ENCODE peak calls at places on chromosome 1, in four cellular contexts. E is neural progenitor cell; L is heart left ventricle; D is effector memory CD4-positive, alpha-beta T cell. Q is an unnamed sample.
A peak's percentile ranks its signal among the peaks of the same experiment; 100 is the strongest.

GRCh38 chr1:209805875-209806760 is at the start of gene IRF6:
- DNase-seq in E (peak; percentile 96), D (peak; percentile 66), L (peak; percentile 76), Q (peak; percentile 63)

GRCh38 chr1:232568906-232569305 is 61.0 kb downstream of the SIPA1L2 start:
- DNase-seq in L (no peak), D (no peak), E (no peak), Q (no peak)

GRCh38 chr1:98660941-98661543 is 479 bp upstream of the SNX7 start:
- DNase-seq in L (no peak), E (no peak), D (no peak), Q (no peak)

GRCh38 chr1:108080448-108080847 is 115.5 kb upstream of the VAV3 start:
- DNase-seq in E (no peak), D (no peak), L (no peak), Q (peak; percentile 60)

GRCh38 chr1:66243548-66244130 is 290.3 kb upstream of the SGIP1 start:
- DNase-seq in E (no peak), D (no peak), L (no peak), Q (no peak)

GRCh38 chr1:88327391-88328267 is 356.4 kb upstream of the PKN2 start:
- DNase-seq in D (no peak), E (no peak), L (no peak), Q (no peak)

GRCh38 chr1:162276493-162276892 is 100.2 kb downstream of the SPATA46 start:
- DNase-seq in L (no peak), E (no peak), D (no peak), Q (no peak)

GRCh38 chr1:175514309-175515001 is 228.9 kb downstream of the TNR start:
- DNase-seq in E (no peak), D (no peak), L (no peak), Q (no peak)

GRCh38 chr1:11058595-11059165 is 1.1 kb downstream of the SRM start:
- DNase-seq in L (no peak), E (no peak), D (no peak), Q (no peak)

GRCh38 chr1:116873680-116874271 is 35.9 kb upstream of the PTGFRN start:
- DNase-seq in E (no peak), D (no peak), L (no peak), Q (no peak)

GRCh38 chr1:108053291-108054023 is 88.5 kb upstream of the VAV3 start:
- DNase-seq in L (peak; percentile 20), D (no peak), E (no peak), Q (no peak)

GRCh38 chr1:224245188-224245587 is 62.1 kb downstream of the DEGS1 start:
- DNase-seq in L (peak; percentile 72), E (no peak), D (no peak), Q (no peak)

GRCh38 chr1:935751-936231 is 12.1 kb downstream of the SAMD11 start:
- DNase-seq in L (peak; percentile 56), D (no peak), E (peak; percentile 84), Q (no peak)

GRCh38 chr1:33306561-33307493 is 14.1 kb downstream of the A3GALT2 start:
- DNase-seq in L (peak; percentile 48), D (no peak), E (no peak), Q (no peak)

GRCh38 chr1:114152211-114153050 is 1.2 kb downstream of the SYT6 start:
- DNase-seq in E (peak; percentile 75), D (no peak), L (peak; percentile 48), Q (no peak)

GRCh38 chr1:54110991-54111390 is 41.8 kb downstream of the CDCP2 start:
- DNase-seq in E (no peak), L (no peak), D (no peak), Q (no peak)

GRCh38 chr1:153262462-153263157 is 3.1 kb downstream of the LORICRIN start:
- DNase-seq in L (no peak), D (no peak), E (no peak), Q (no peak)

GRCh38 chr1:84847253-84848247 is 45.5 kb downstream of the LPAR3 start:
- DNase-seq in L (peak; percentile 80), D (no peak), E (no peak), Q (peak; percentile 61)

GRCh38 chr1:51927029-51927428 is 48.5 kb upstream of the NRDC start:
- DNase-seq in E (no peak), D (no peak), L (no peak), Q (no peak)

GRCh38 chr1:179082308-179083030 is 599 bp downstream of the TOR3A start:
- DNase-seq in D (peak; percentile 12), E (peak; percentile 62), L (no peak), Q (peak; percentile 22)

GRCh38 chr1:244836135-244836521 is 670 bp downstream of the COX20 start:
- DNase-seq in L (no peak), D (no peak), E (peak; percentile 27), Q (no peak)

GRCh38 chr1:230138561-230139239 is 71.7 kb downstream of the GALNT2 start:
- DNase-seq in L (no peak), E (no peak), D (no peak), Q (no peak)

GRCh38 chr1:230136453-230137327 is 69.7 kb downstream of the GALNT2 start:
- DNase-seq in L (no peak), D (no peak), E (no peak), Q (no peak)

GRCh38 chr1:230135726-230136125 is 68.7 kb downstream of the GALNT2 start:
- DNase-seq in D (no peak), L (no peak), E (no peak), Q (no peak)

GRCh38 chr1:230139306-230139705 is 72.3 kb downstream of the GALNT2 start:
- DNase-seq in D (no peak), E (no peak), L (no peak), Q (no peak)

DNA sequence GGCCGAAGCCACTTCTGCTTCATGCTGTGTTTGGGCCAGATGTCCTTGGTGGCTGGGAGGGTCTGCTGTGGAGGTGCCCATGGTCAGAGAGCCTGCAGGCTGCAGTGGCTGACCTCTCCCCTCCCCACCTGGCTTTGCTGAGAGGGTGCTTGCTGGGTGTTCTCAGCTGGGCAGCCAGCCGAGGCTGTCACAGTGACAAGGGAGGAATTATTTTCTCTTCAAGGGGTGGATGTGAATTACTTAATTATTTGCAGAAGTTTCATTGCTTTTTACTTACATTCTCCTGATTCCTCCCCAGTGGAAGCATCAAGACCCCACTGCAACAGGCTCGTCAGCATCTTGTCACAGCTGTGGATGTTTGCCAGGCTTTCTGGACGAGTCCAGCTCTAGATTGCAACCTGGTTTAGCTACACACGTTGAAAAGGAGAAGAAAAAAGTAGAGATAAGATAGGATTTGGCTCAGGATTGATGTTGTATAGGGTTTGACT is 70.3 kb downstream of the GALNT2 start:
- DNase-seq in E (no peak), L (no peak), D (no peak), Q (no peak)
- H3K4me3 ChIP-seq in E (no peak overlapping the region), L (no peak overlapping the region), D (no peak overlapping the region), Q (no peak overlapping the region)

DNA sequence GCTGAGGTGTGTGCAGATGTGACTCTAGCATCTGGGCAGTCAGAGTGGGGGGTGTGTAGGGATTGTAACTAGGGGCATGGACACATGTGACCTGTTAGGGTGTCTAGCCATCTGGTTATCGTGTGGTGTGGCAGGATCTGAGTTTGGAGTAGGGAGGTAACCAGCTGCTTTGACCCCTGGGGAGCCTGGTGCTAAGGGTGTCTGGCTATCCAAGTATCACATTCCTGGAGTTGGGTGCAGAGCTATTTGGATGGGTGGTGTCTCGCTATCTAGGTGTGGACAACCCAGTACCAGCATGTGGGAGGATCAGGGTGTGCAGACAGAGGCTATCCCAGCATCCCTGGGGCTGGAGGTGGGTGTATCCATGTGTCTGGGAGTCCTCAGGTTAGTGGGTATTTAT is 4.7 kb downstream of the PTPRU start:
- DNase-seq in E (no peak), D (no peak), L (no peak), Q (no peak)
- H3K27me3 ChIP-seq in E (peaks cover 39% of the 10 kb centered on the region), D (peaks cover 17% of the 10 kb centered on the region), L (no peaks in the 10 kb centered on the region), Q (peaks cover 29% of the 10 kb centered on the region)

GRCh38 chr1:35559317-35559944 is 1.8 kb downstream of the NCDN start:
- DNase-seq in D (peak; percentile 24), E (no peak), L (no peak), Q (peak; percentile 40)
- H3K27ac ChIP-seq in D (peak overlapping the region; percentile 39), E (no peak overlapping the region), L (no peak overlapping the region), Q (no peak overlapping the region)

GRCh38 chr1:198007687-198008627 is 90.8 kb downstream of the LHX9 start:
- DNase-seq in D (no peak), E (no peak), L (no peak), Q (no peak)
- H3K4me3 ChIP-seq in D (no peak overlapping the region), E (no peak overlapping the region), L (no peak overlapping the region), Q (no peak overlapping the region)

GRCh38 chr1:226584164-226584563 is 35.6 kb downstream of the STUM start:
- DNase-seq in E (no peak), D (no peak), L (no peak), Q (no peak)
- H3K27me3 ChIP-seq in E (no peaks in the 10 kb centered on the region), D (no peaks in the 10 kb centered on the region), L (no peaks in the 10 kb centered on the region), Q (no peaks in the 10 kb centered on the region)

GRCh38 chr1:214425723-214426419 is 125.5 kb downstream of the PTPN14 start:
- DNase-seq in L (no peak), E (no peak), D (no peak), Q (no peak)

GRCh38 chr1:214429951-214430742 is 121.3 kb downstream of the PTPN14 start:
- DNase-seq in D (no peak), E (no peak), L (no peak), Q (no peak)

GRCh38 chr1:214426420-214426812 is 125.0 kb downstream of the PTPN14 start:
- DNase-seq in L (no peak), E (no peak), D (no peak), Q (no peak)

GRCh38 chr1:214425101-214425500 is 126.3 kb downstream of the PTPN14 start:
- DNase-seq in D (no peak), E (no peak), L (no peak), Q (no peak)

DNA sequence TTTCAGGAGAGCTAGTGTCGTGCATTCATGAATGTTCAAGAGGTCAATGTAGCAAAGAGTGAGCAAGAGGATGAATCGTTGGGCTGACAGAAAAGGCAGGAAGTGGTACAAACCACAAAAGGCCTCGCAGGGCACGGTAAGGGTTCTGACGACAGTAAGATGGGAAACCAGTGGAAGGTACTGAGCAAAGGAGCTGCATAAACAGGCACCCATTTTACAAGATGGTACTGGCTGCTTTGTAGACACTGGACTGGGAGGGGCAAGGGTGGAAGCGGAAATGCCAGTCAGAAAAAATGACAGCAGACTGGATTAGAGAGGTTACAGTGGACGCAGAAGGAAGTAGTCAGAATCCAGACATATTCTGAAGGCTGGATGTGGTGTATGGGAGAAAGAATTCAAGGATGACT is 123.5 kb downstream of the PTPN14 start:
- DNase-seq in D (peak; percentile 36), L (no peak), E (no peak), Q (peak; percentile 73)
- H3K27ac ChIP-seq in D (peak overlapping the region; percentile 12), L (no peak overlapping the region), E (no peak overlapping the region), Q (no peak overlapping the region)

DNA sequence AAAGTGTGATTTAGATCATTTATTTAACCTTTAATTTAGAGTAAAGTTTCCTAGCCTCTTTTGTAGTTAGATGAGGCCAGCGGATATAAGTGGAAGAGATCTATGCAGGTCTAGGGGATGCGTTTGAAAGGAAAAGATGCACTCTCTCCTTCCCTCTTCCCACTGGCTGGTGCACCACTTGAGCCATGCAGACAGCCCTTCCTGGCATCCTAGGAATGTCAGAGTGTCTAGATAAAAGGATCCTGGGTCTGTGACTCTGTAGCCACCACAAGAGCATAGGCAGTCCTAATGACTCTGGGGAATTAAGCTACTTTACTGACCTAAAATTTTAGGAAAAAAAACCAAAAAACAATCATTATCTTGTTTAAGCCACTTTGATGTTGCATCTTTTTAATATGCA is 16.0 kb upstream of the STUM start:
- DNase-seq in L (no peak), E (peak; percentile 76), D (no peak), Q (no peak)
- H3K4me3 ChIP-seq in L (no peak overlapping the region), E (no peak overlapping the region), D (no peak overlapping the region), Q (no peak overlapping the region)

Q was measured in CD8-positive, alpha-beta memory T cell.